ENCODE peak calls at places on chromosomes 11 and 22, in ten cellular contexts. I is cardiac muscle cell; A is lower lobe of right lung; G is CD8-positive, alpha-beta memory T cell; P is sigmoid colon; K is mammary epithelial cell; L is breast epithelium; W is right lobe of liver; T is CD4-positive, alpha-beta memory T cell; B is Caco-2. V is an unnamed sample. For H3K4me1, the result is how much of the 10 kb centered on the place peaks cover.

GRCh38 chr11:91773090-91773489 is 451.5 kb upstream of the FAT3 start:
- DNase-seq in L (no peak), B (peak), A (no peak), G (no peak), K (no peak), I (no peak), P (no peak), W (no peak), T (no peak), V (no peak)

GRCh38 chr22:39123811-39124668 is 27.0 kb downstream of the APOBEC3H start:
- DNase-seq in P (peak), L (no peak), A (no peak), T (no peak), K (no peak), G (no peak), B (no peak), W (peak), I (peak), V (no peak)

GRCh38 chr22:27381960-27382742 is 419.4 kb downstream of the MN1 start:
- DNase-seq in W (no peak), A (no peak), T (no peak), P (no peak), K (no peak), I (no peak), L (no peak), G (no peak), B (no peak), V (no peak)

GRCh38 chr11:6505577-6506240 is 8.6 kb downstream of the DNHD1 start:
- DNase-seq in I (peak), B (no peak), A (no peak), T (peak), W (no peak), G (peak), P (no peak), L (no peak), K (peak), V (peak)

GRCh38 chr22:46058591-46059519 is 81.9 kb upstream of the WNT7B start:
- DNase-seq in K (peak), L (peak), P (peak), I (no peak), A (peak), B (peak), W (peak), G (no peak), T (no peak), V (no peak)

GRCh38 chr11:12009617-12010321 is 1.3 kb upstream of the DKK3 start:
- DNase-seq in G (no peak), B (no peak), P (no peak), A (no peak), K (no peak), L (no peak), T (no peak), I (no peak), W (no peak), V (no peak)

GRCh38 chr11:36688892-36689291 is 90.9 kb upstream of the RAG2 start:
- DNase-seq in L (no peak), W (no peak), G (no peak), A (no peak), K (no peak), B (no peak), P (no peak), I (no peak), T (no peak), V (no peak)

GRCh38 chr11:37286890-37287289 is 688.9 kb upstream of the RAG2 start:
- DNase-seq in A (no peak), I (no peak), W (no peak), L (no peak), P (no peak), T (no peak), G (no peak), B (no peak), K (no peak), V (no peak)

GRCh38 chr11:7449196-7449840 is 36.0 kb upstream of the OLFML1 start:
- DNase-seq in P (no peak), G (no peak), B (no peak), T (no peak), A (no peak), I (peak), K (no peak), L (no peak), W (no peak), V (no peak)

GRCh38 chr11:125091877-125092664 is 19.4 kb downstream of the TMEM218 start:
- DNase-seq in A (no peak), W (no peak), G (no peak), L (no peak), K (no peak), B (no peak), P (no peak), I (no peak), T (no peak), V (no peak)

GRCh38 chr11:111422494-111423249 is 43.6 kb upstream of the POU2AF1 start:
- DNase-seq in B (peak), W (no peak), P (peak), K (no peak), T (peak), L (no peak), G (peak), A (peak), I (peak), V (peak)

GRCh38 chr22:46233231-46233630 is 16.9 kb downstream of the CDPF1 start:
- DNase-seq in B (no peak), T (no peak), A (no peak), P (peak), L (no peak), I (no peak), K (peak), W (no peak), G (no peak), V (peak)

GRCh38 chr11:1075341-1075911 is 752 bp downstream of the MUC2 start:
- DNase-seq in L (no peak), K (no peak), A (peak), G (no peak), I (no peak), B (peak), W (no peak), P (peak), T (no peak), V (peak)

GRCh38 chr11:110289472-110289871 is 6.9 kb downstream of the RDX start:
- DNase-seq in L (no peak), A (no peak), B (no peak), K (no peak), W (no peak), G (no peak), I (no peak), P (no peak), T (no peak), V (no peak)

GRCh38 chr22:46079861-46080821 is 70.2 kb upstream of the PPARA start:
- DNase-seq in B (peak), G (no peak), T (no peak), L (peak), P (peak), I (no peak), W (peak), A (peak), K (peak), V (no peak)

GRCh38 chr11:124872280-124872679 is 7.0 kb downstream of the ROBO3 start:
- DNase-seq in K (no peak), G (no peak), I (no peak), P (peak), B (peak), W (no peak), L (no peak), T (no peak), A (no peak), V (no peak)

GRCh38 chr11:62804310-62805043 is 763 bp downstream of the NXF1 start:
- DNase-seq in A (peak), I (no peak), K (peak), W (no peak), L (no peak), B (no peak), T (no peak), G (no peak), P (no peak), V (no peak)

GRCh38 chr22:24067587-24068376 is 56.7 kb downstream of the CABIN1 start:
- DNase-seq in A (no peak), L (peak), I (no peak), T (no peak), B (no peak), W (peak), P (peak), G (no peak), K (no peak), V (no peak)

GRCh38 chr11:19763315-19763714 is 50.7 kb downstream of the NAV2 start:
- DNase-seq in W (no peak), K (no peak), A (no peak), L (no peak), I (no peak), P (no peak), G (no peak), T (no peak), B (no peak), V (no peak)

GRCh38 chr11:56932572-56933235 is 56.0 kb upstream of the OR5AK2 start:
- DNase-seq in L (no peak), K (peak), A (no peak), I (no peak), T (no peak), G (no peak), P (no peak), B (no peak), W (no peak), V (no peak)

GRCh38 chr11:130141561-130142341 is 17.8 kb upstream of the ST14 start:
- DNase-seq in B (peak), K (no peak), G (no peak), W (no peak), L (no peak), T (no peak), A (no peak), P (no peak), I (no peak), V (no peak)

GRCh38 chr22:24039046-24039445 is 27.9 kb downstream of the CABIN1 start:
- DNase-seq in T (no peak), P (no peak), W (no peak), A (no peak), G (no peak), B (no peak), I (no peak), K (no peak), L (no peak), V (no peak)

GRCh38 chr11:1074244-1075221 is at the start of gene MUC2:
- DNase-seq in I (no peak), P (peak), W (no peak), L (no peak), B (peak), G (no peak), K (no peak), T (no peak), A (peak), V (no peak)

GRCh38 chr11:10807629-10808552 is 835 bp downstream of the EIF4G2 start:
- DNase-seq in P (peak), T (peak), L (peak), K (peak), B (peak), W (peak), I (peak), G (peak), A (peak), V (peak)

GRCh38 chr11:9137293-9138132 is 46.1 kb upstream of the SCUBE2 start:
- DNase-seq in I (peak), G (peak), A (peak), K (peak), T (peak), W (peak), P (peak), B (peak), L (peak), V (peak)

GRCh38 chr11:11867720-11868119 is 25.9 kb downstream of the USP47 start:
- DNase-seq in K (no peak), W (no peak), B (no peak), L (no peak), I (no peak), A (no peak), P (no peak), T (no peak), G (no peak), V (no peak)

GRCh38 chr11:78654071-78654470 is 79.4 kb upstream of the NARS2 start:
- DNase-seq in W (no peak), T (no peak), L (peak), P (no peak), B (peak), I (no peak), G (no peak), K (no peak), A (no peak), V (no peak)

DNA sequence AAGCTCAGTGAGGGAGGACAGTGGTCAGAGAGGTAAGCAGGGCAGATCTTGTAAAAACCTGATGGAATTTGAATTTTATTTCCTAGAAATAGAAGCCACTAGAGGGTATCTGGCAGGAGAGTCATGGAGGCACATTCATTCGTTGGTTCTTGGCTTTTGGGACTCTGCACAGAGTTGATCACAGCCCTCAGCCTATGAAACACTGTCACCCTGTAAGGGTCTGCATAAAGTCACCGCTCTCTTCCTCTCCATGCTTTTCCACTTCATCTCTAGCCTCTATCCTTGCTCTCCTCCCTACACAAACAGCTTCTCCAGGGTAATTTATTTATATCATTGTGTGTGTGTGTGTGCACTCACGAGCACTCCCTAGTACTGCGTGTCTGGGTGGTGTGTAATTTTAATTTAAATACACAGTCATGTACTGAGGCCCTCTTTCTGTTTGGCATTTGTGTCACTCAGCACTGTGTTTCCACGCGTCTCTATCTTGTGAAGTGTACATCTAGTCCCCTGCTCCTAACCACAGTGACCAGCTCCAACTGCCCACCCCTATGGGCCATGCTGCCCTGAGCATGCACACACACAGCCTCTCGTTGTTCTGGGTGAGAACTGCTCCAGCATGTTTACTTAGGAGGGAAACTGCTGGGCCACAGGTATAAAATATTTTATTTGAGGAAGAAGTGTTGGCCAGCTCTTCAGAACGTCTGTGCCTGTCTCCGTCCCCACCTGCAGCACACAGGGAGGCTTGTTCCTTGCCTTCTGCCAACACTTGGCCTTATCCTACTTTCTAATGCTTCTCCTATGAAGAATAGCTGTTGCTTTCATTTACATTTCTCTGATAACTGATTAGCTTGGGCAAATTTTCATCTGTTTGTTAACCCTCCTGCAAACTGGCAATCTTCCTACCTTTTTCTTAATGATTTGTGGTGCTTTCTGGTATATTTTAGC is 4.5 kb downstream of the KCNQ1OT1 start:
- DNase-seq in W (peak), P (peak), L (no peak), I (no peak), A (no peak), B (no peak), G (no peak), K (no peak), T (no peak), V (no peak)
- H3K4me1 ChIP-seq in W (under half), P (under half), L (under half), I (under half), A (under half), B (under half), G (under half), K (under half), T (under half), V (under half)

GRCh38 chr11:73983764-73984543 is 1.3 kb upstream of the UCP2 start:
- DNase-seq in P (peak), T (no peak), A (no peak), I (no peak), B (peak), K (no peak), G (no peak), W (peak), L (no peak), V (no peak)
- H3K4me3 ChIP-seq in P (peak), T (peak), A (peak), I (peak), B (peak), K (no peak), G (peak), W (peak), L (peak), V (peak)

GRCh38 chr11:61153593-61154090 is 7.6 kb downstream of the VPS37C start:
- DNase-seq in T (no peak), K (no peak), B (no peak), G (no peak), P (peak), L (no peak), I (no peak), W (no peak), A (no peak), V (no peak)
- H3K4me1 ChIP-seq in T (under half), K (under half), B (half or more), G (under half), P (half or more), L (under half), I (under half), W (under half), A (half or more), V (under half)

DNA sequence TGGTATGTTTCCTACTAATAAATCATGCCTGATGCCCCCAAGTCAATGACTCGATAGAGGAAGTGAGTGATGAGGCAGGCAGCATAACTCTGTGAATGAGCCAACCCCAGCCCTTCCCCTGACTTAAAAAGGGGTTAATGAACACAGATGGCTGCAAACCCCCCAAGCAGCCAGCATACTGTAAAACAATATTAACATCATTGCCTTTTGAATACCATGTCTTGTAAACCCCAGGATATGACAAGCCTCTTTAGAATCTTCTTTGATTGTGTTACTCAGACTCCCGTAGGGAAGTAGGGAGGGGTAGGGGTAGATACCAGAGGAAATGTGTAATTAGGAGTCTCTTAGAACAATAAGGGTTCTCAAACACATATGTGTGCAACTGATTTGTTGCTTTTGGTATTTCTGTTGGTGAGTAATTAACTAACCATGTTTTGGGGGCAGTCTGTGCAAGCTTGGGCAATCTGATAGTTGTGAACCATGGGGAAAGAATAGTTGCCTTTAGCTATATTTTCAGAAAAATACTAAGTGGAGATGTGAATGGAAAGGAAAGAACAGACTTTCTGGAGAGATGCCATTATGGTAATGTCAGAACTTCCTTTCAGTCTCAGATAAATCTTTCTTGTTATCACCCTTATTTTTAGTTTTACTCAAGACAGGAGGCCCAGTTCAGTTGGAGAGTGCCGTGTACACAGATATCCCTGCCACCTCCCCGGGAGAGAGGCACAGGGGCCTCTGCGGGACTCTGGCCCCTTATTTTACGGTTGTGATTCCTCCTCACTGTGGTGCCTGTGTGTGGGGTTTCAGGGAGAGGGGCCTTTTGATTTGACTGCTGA is 701.8 kb downstream of the NTM start:
- DNase-seq in B (no peak), T (no peak), K (peak), L (no peak), W (no peak), A (no peak), P (no peak), I (no peak), G (no peak), V (no peak)
- H3K4me3 ChIP-seq in B (no peak), T (no peak), K (no peak), L (no peak), W (no peak), A (no peak), P (no peak), I (no peak), G (no peak), V (no peak)

GRCh38 chr11:119701591-119702260 is 27.3 kb downstream of the NECTIN1 start:
- DNase-seq in K (no peak), B (no peak), T (no peak), P (no peak), I (no peak), G (no peak), A (no peak), W (no peak), L (no peak), V (no peak)
- H3K4me1 ChIP-seq in K (half or more), B (under half), T (under half), P (under half), I (under half), G (under half), A (under half), W (under half), L (under half), V (under half)

GRCh38 chr11:32794439-32794838 is at the start of gene CCDC73:
- DNase-seq in W (no peak), G (no peak), T (no peak), B (no peak), K (no peak), P (no peak), L (no peak), I (no peak), A (no peak), V (no peak)
- H3K4me3 ChIP-seq in W (no peak), G (no peak), T (no peak), B (no peak), K (no peak), P (no peak), L (no peak), I (no peak), A (no peak), V (no peak)

V was measured in HAP-1.